ENCODE peak calls at places on chromosomes 4 and X, in six cellular contexts. W is activated CD4-positive, CD25-positive, alpha-beta regulatory T cell; V is T-cell; C is stimulated activated CD8-positive, alpha-beta memory T cell treated with anti-CD3 and anti-CD28 coated beads, Interleukin-4, amount 100 ng/mL, for 4 hours; K is kidney epithelial cell; X is amniotic epithelial cell. G is an unnamed sample.

GRCh38 chr4:67885727-67886126 is 1.9 kb upstream of the TMPRSS11D start:
- DNase-seq in C (no peak), V (no peak), X (peak; percentile 91), W (no peak), K (peak; percentile 70), G (peak; percentile 36)

GRCh38 chrX:138756234-138756633 is 44.7 kb upstream of the FGF13 start:
- DNase-seq in K (peak; percentile 43), V (no peak), X (no peak), C (no peak), W (no peak), G (no peak)

GRCh38 chr4:105417624-105418023 is 56.2 kb downstream of the PPA2 start:
- DNase-seq in K (no peak), W (no peak), V (no peak), X (peak; percentile 47), C (no peak), G (no peak)

GRCh38 chr4:55055529-55055928 is 69.9 kb downstream of the KDR start:
- DNase-seq in X (no peak), V (no peak), W (no peak), K (no peak), C (no peak), G (no peak)

GRCh38 chrX:39381446-39381845 is 580.2 kb downstream of the MID1IP1 start:
- DNase-seq in X (no peak), W (no peak), K (no peak), V (no peak), C (no peak), G (no peak)

GRCh38 chr4:142243250-142243649 is 602.9 kb downstream of the INPP4B start:
- DNase-seq in K (no peak), C (no peak), W (no peak), X (no peak), V (no peak), G (no peak)

GRCh38 chr4:4490041-4490440 is 51.8 kb downstream of the STX18 start:
- DNase-seq in V (no peak), C (no peak), X (peak; percentile 30), W (no peak), K (no peak), G (no peak)

GRCh38 chrX:55867708-55868107 is 150.2 kb downstream of the RRAGB start:
- DNase-seq in X (no peak), K (no peak), C (no peak), V (no peak), W (no peak), G (no peak)

GRCh38 chr4:8219236-8219635 is 20.1 kb downstream of the SH3TC1 start:
- DNase-seq in V (no peak), X (no peak), K (no peak), W (no peak), C (no peak), G (no peak)

GRCh38 chr4:170776983-170777382 is 687.2 kb upstream of the AADAT start:
- DNase-seq in C (no peak), V (no peak), X (no peak), W (no peak), K (no peak), G (no peak)

GRCh38 chr4:124265701-124266100 is 446.8 kb downstream of the ANKRD50 start:
- DNase-seq in K (no peak), X (peak; percentile 35), V (no peak), C (no peak), W (no peak), G (no peak)

GRCh38 chr4:170748975-170749374 is 659.2 kb upstream of the AADAT start:
- DNase-seq in C (no peak), K (no peak), V (no peak), X (no peak), W (no peak), G (no peak)

G was measured in pulmonary artery endothelial cell.